ENCODE peak calls at places on chromosomes 12 and 14, in six cellular contexts. L is H9, E is neuronal stem cell, V is trophoblast cell, Y is mesenchymal stem cell, G is H1. F is an unnamed sample.

GRCh38 chr12:117524806-117525205 is 163.4 kb upstream of the NOS1 start:
- DNase-seq in G (no peak), E (no peak), L (no peak), V (no peak), Y (no peak), F (no peak)

GRCh38 chr14:100421756-100422470 is 98.8 kb downstream of the SLC25A47 start:
- DNase-seq in E (no peak), V (no peak), Y (no peak), L (no peak), G (no peak), F (no peak)

GRCh38 chr14:22188346-22188745 is 400.7 kb downstream of the DAD1 start:
- DNase-seq in G (no peak), E (no peak), V (no peak), Y (no peak), L (no peak), F (peak)

GRCh38 chr12:47997321-47997720 is 7.0 kb downstream of the COL2A1 start:
- DNase-seq in E (no peak), G (no peak), Y (no peak), V (peak), L (no peak), F (no peak)

GRCh38 chr12:79933043-79933442 is 1.9 kb downstream of the PPP1R12A start:
- DNase-seq in E (no peak), G (no peak), V (no peak), L (no peak), Y (no peak), F (no peak)

GRCh38 chr12:46402451-46402850 is 29.9 kb upstream of the SLC38A2 start:
- DNase-seq in G (no peak), E (no peak), L (no peak), Y (peak), V (no peak), F (peak)

GRCh38 chr14:101879212-101880015 is 85.0 kb upstream of the DYNC1H1 start:
- DNase-seq in L (no peak), G (no peak), Y (no peak), V (no peak), E (no peak), F (no peak)

GRCh38 chr14:74563621-74564159 is 48.3 kb downstream of the LTBP2 start:
- DNase-seq in L (no peak), E (no peak), Y (no peak), G (no peak), V (no peak), F (peak)

GRCh38 chr12:30286345-30286926 is 409.2 kb downstream of the IPO8 start:
- DNase-seq in G (no peak), Y (peak), V (no peak), E (peak), L (no peak), F (peak)

GRCh38 chr12:25123126-25123525 is 71.8 kb downstream of the DNAI7 start:
- DNase-seq in L (no peak), Y (no peak), G (no peak), V (no peak), E (no peak), F (no peak)

GRCh38 chr14:30214456-30215090 is 286.9 kb upstream of the PRKD1 start:
- DNase-seq in L (no peak), V (peak), E (peak), Y (peak), G (no peak), F (peak)

GRCh38 chr14:74863274-74863673 is 12.7 kb downstream of the PROX2 start:
- DNase-seq in E (no peak), V (no peak), L (no peak), G (no peak), Y (no peak), F (no peak)

GRCh38 chr14:53011053-53011462 is 60.2 kb upstream of the FERMT2 start:
- DNase-seq in E (peak), V (peak), G (no peak), Y (peak), L (peak), F (peak)

GRCh38 chr12:2795291-2796186 is 769 bp downstream of the FKBP4 start:
- DNase-seq in G (peak), L (peak), E (peak), V (peak), Y (peak), F (peak)

GRCh38 chr14:91728616-91729183 is 3.2 kb downstream of the CATSPERB start:
- DNase-seq in V (no peak), Y (no peak), G (no peak), E (no peak), L (no peak), F (no peak)

GRCh38 chr14:71521736-71522135 is 410.5 kb upstream of the RGS6 start:
- DNase-seq in L (no peak), Y (no peak), V (no peak), E (no peak), G (no peak), F (no peak)

GRCh38 chr12:88944403-88944802 is 364.1 kb upstream of the KITLG start:
- DNase-seq in G (no peak), E (no peak), L (no peak), Y (peak), V (no peak), F (peak)

GRCh38 chr12:70852416-70853150 is 68.0 kb downstream of the PTPRR start:
- DNase-seq in G (no peak), V (no peak), E (no peak), Y (no peak), L (no peak), F (no peak)

GRCh38 chr12:30999723-31000122 is 73.2 kb downstream of the TSPAN11 start:
- DNase-seq in Y (no peak), L (no peak), V (no peak), G (no peak), E (no peak), F (no peak)

GRCh38 chr12:77131977-77132490 is 66.7 kb upstream of the E2F7 start:
- DNase-seq in V (no peak), Y (no peak), L (no peak), E (no peak), G (no peak), F (no peak)

GRCh38 chr12:70180140-70180539 is 63.1 kb upstream of the CNOT2 start:
- DNase-seq in V (no peak), E (no peak), G (no peak), L (no peak), Y (no peak), F (no peak)

GRCh38 chr14:75859746-75860145 is 122.0 kb downstream of the TGFB3 start:
- DNase-seq in G (no peak), Y (no peak), V (no peak), E (no peak), L (no peak), F (no peak)

GRCh38 chr12:23964812-23965211 is 15.3 kb upstream of the SOX5 start:
- DNase-seq in G (no peak), Y (no peak), L (no peak), V (no peak), E (no peak), F (no peak)

GRCh38 chr12:44076892-44077291 is 241.0 kb downstream of the TMEM117 start:
- DNase-seq in E (no peak), Y (no peak), V (no peak), L (no peak), G (no peak), F (no peak)

GRCh38 chr14:91315844-91316267 is 71.4 kb upstream of the GPR68 start:
- DNase-seq in V (no peak), Y (no peak), L (no peak), G (no peak), E (no peak), F (no peak)

GRCh38 chr12:89884365-89884915 is 175.8 kb upstream of the ATP2B1 start:
- DNase-seq in L (no peak), G (no peak), V (no peak), Y (no peak), E (no peak), F (peak)

GRCh38 chr12:62291888-62292760 is 31.9 kb downstream of the USP15 start:
- DNase-seq in E (no peak), L (no peak), V (no peak), G (no peak), Y (peak), F (peak)

GRCh38 chr12:57101892-57102695 is 9.1 kb downstream of the STAT6 start:
- DNase-seq in E (no peak), G (no peak), L (no peak), Y (peak), V (no peak), F (peak)

GRCh38 chr12:20549115-20549719 is 145.9 kb upstream of the SLCO1C1 start:
- DNase-seq in G (no peak), Y (peak), L (no peak), V (no peak), E (peak), F (peak)

GRCh38 chr14:66043921-66044320 is 442.2 kb upstream of the CCDC196 start:
- DNase-seq in G (no peak), Y (peak), L (no peak), E (no peak), V (no peak), F (no peak)

GRCh38 chr12:1580036-1580435 is 14.3 kb downstream of the FBXL14 start:
- DNase-seq in Y (no peak), G (no peak), L (no peak), V (no peak), E (peak), F (no peak)
- H2BK120ac ChIP-seq in Y (no peak), G (no peak), L (no peak), V (no peak), E (no peak), F (peak)

DNA sequence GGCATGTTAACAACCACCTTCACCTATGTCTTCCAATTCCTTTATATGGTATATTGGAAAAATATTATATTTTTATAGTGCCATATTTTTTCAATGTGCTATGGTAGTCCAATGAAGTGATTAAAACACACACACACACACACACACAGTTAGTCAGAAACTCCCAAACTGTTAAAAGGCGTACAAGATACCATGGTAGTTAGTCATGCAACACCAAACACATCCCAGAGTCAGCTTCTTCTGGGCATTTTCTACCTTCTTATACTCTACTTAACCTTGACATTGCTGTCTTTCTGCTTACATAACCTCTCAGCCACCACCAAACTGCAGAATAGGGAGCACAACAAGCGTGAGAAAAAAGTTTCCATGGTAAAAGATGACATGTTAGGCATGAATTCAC is 113.8 kb downstream of the KLHL28 start:
- DNase-seq in Y (peak), E (no peak), V (no peak), L (no peak), G (no peak), F (peak)
- H4K91ac ChIP-seq in Y (no peak), E (no peak), V (no peak), L (no peak), G (no peak), F (no peak)

DNA sequence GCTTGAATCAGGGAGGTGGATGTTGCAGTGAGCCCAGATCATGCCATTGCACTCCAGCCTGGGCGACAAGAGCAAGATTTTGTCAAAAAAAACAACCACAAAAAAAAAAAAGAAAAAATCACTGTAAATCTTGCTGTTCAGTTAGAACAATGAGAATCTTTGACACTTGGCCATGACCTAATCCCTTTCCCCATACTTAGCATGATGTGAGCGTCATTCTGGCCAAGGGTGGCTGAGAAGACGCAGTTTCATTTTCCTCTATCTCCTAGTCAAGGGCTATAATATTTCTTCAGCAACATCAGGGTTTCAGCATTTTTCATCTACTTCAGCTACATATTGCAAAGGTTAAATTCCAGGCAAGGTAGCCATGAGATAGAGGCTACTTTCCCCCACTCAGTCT is 599.4 kb upstream of the MDGA2 start:
- DNase-seq in G (no peak), E (no peak), Y (no peak), L (no peak), V (no peak), F (no peak)
- H2BK120ac ChIP-seq in G (no peak), E (no peak), Y (no peak), L (no peak), V (no peak), F (no peak)

GRCh38 chr12:121582583-121583333 is 1.9 kb upstream of the KDM2B start:
- DNase-seq in G (peak), Y (no peak), L (peak), V (no peak), E (peak), F (no peak)

GRCh38 chr12:121580959-121581680 is at the start of gene KDM2B:
- DNase-seq in Y (peak), L (peak), V (peak), E (peak), G (peak), F (peak)

GRCh38 chr12:121579190-121579791 is 1.5 kb downstream of the KDM2B start:
- DNase-seq in V (no peak), G (peak), E (peak), Y (peak), L (peak), F (no peak)

GRCh38 chr12:121579981-121580868 is 598 bp downstream of the KDM2B start:
- DNase-seq in Y (peak), E (peak), V (peak), L (peak), G (peak), F (peak)

DNA sequence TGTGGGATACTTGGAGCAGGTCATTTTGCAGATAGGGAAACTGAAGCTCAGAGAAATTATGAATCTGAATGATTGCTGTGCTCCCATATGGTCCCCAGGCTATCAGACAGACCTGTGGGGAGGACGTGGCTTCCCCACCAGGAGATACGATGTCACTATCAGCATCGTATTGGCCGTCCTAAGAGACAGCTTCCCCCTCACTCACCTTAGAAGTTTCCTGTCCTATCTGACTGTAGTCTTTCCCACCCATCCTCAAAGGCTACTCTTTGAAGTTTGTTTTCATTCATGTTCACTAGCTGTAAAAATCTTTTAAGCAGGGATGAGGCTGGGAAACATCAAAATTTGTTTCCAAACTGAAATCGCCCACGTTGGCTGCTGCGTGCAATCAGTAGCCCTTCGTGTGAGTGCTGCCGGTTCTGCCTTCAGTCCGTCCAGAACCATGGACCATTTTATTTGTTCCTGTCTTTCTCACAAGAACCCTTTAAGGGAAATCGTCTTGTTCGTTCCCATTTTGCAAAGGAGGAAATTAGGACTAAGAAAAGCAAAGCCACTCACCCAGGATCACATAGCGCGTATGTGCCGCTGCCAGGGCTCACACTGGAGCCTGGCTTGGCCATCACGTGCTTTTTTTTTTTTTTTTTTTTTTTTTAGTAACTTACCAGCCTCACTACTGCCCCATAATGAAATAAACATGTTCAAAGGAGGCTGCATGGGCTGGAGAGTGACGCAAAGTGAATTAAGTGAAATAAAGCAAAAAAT is 1.0 kb upstream of the KDM2B start:
- DNase-seq in G (no peak), E (peak), L (no peak), Y (peak), V (no peak), F (peak)
- H4K91ac ChIP-seq in G (peak), E (no peak), L (no peak), Y (peak), V (no peak), F (peak)

DNA sequence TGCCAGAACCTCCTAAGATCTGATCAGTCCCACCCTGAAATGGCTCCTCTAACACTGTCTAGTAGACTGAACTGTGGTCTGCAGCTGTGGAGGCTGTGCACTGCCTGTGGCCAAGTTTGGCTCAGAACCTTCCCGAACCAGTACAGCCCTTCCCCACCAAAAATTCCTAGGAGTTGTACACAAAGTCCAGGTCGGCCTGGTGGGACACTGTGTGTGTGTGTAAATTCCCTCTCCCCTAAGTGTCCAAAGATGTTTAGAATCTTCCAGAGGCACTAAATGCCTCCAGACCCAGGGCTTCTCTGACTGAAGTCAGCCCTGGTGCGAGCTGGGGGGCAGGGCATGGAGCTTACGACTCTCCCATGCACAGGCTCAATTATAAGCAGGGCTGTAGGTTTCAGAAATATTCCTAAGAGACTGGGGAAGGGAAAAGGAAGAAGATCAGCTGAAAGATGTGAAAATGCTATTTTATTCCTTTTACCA is 107.0 kb upstream of the ATF7IP start:
- DNase-seq in L (no peak), E (no peak), G (no peak), Y (no peak), V (no peak), F (peak)
- H2BK120ac ChIP-seq in L (peak), E (peak), G (peak), Y (peak), V (peak), F (peak)

DNA sequence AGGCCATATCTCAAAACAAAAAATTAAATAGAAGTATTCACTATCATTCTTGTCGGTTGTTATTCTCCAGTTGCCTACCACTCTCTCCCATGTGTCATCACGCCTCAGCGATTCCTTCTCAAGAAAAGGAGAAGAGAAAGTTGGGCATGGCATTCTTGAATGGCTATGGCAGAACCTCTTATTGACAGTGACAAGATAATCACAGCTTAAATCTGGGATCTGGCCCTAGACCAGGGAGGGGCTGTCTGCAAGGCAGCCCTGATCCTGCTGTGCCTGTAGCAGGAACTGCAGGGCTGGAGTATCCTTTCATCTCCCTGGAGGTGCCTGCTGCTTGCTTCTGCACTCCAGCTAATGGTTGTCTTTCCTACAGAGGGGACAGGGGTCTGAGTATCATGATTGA is 12.8 kb upstream of the MLEC start:
- DNase-seq in V (no peak), Y (no peak), L (no peak), E (no peak), G (no peak), F (no peak)
- H4K91ac ChIP-seq in V (no peak), Y (no peak), L (no peak), E (no peak), G (no peak), F (no peak)

DNA sequence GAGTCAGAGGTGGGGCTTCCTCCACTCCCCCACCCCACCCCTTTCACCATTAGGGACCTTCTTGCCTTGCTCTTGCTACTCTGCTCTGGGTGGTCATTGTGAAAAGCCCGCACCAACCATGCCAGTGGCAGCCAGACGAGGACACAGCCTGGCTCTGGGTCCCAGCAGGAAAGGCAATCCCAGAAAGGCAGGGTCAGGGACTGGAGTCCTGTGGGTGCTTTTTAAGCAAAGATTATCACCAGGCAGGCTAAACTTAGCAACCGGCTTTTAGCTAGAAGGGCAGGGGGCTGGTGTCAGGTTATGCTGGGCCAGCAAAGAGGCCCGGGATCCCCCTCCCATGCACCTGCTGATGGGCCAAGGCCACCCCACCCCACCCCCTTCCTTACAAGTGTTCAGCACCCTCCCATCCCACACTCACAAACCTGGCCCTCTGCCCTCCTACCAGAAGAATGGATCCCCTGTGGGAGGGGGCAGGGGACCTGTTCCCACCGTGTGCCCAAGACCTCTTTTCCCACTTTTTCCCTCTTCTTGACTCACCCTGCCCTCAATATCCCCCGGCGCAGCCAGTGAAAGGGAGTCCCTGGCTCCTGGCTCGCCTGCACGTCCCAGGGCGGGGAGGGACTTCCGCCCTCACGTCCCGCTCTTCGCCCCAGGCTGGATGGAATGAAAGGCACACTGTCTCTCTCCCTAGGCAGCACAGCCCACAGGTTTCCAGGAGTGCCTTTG is 1.2 kb upstream of the GAPDH start:
- DNase-seq in E (no peak), G (peak), V (peak), Y (peak), L (peak), F (peak)
- H2BK120ac ChIP-seq in E (peak), G (no peak), V (peak), Y (peak), L (no peak), F (peak)